ENCODE peak calls at places on chromosome 1, in six cellular contexts. One of them, this sample, is unnamed.

GRCh38 chr1:171233183-171233582 is 15.1 kb upstream of the FMO1 start:
- DNase-seq in ovary: no peak
- DNase-seq in aorta: no peak
- DNase-seq in GM23338: no peak
- DNase-seq in heart right ventricle: no peak
- DNase-seq in cardiac muscle cell: no peak
- DNase-seq in this sample: no peak

GRCh38 chr1:184520343-184520742 is 133.5 kb downstream of the C1orf21 start:
- DNase-seq in GM23338: peak; percentile 48
- DNase-seq in ovary: no peak
- DNase-seq in aorta: no peak
- DNase-seq in cardiac muscle cell: no peak
- DNase-seq in heart right ventricle: no peak
- DNase-seq in this sample: no peak

GRCh38 chr1:231691618-231692259 is 65.1 kb downstream of the DISC1 start:
- DNase-seq in cardiac muscle cell: peak; percentile 43
- DNase-seq in heart right ventricle: peak; percentile 21
- DNase-seq in GM23338: peak; percentile 78
- DNase-seq in aorta: peak; percentile 83
- DNase-seq in ovary: peak; percentile 73
- DNase-seq in this sample: no peak

GRCh38 chr1:110216844-110217444 is 6.8 kb downstream of the KCNC4 start:
- DNase-seq in heart right ventricle: no peak
- DNase-seq in aorta: no peak
- DNase-seq in ovary: no peak
- DNase-seq in GM23338: no peak
- DNase-seq in cardiac muscle cell: no peak
- DNase-seq in this sample: no peak

GRCh38 chr1:248366609-248367008 is 5.1 kb downstream of the OR2T4 start:
- DNase-seq in heart right ventricle: no peak
- DNase-seq in ovary: no peak
- DNase-seq in GM23338: no peak
- DNase-seq in aorta: no peak
- DNase-seq in cardiac muscle cell: no peak
- DNase-seq in this sample: no peak

GRCh38 chr1:22710688-22711024 is at the start of gene EPHB2:
- DNase-seq in GM23338: peak; percentile 55
- DNase-seq in ovary: no peak
- DNase-seq in heart right ventricle: no peak
- DNase-seq in cardiac muscle cell: peak; percentile 74
- DNase-seq in aorta: peak; percentile 87
- DNase-seq in this sample: no peak

GRCh38 chr1:188715566-188715965 is 1762.1 kb downstream of the BRINP3 start:
- DNase-seq in cardiac muscle cell: peak; percentile 10
- DNase-seq in heart right ventricle: no peak
- DNase-seq in GM23338: peak; percentile 54
- DNase-seq in aorta: no peak
- DNase-seq in ovary: no peak
- DNase-seq in this sample: no peak

GRCh38 chr1:28507646-28508434 is 2.0 kb downstream of the RCC1 start:
- DNase-seq in aorta: peak; percentile 17
- DNase-seq in ovary: no peak
- DNase-seq in GM23338: no peak
- DNase-seq in heart right ventricle: no peak
- DNase-seq in cardiac muscle cell: no peak
- DNase-seq in this sample: no peak

GRCh38 chr1:210901981-210902770 is 231.8 kb downstream of the KCNH1 start:
- DNase-seq in aorta: no peak
- DNase-seq in cardiac muscle cell: no peak
- DNase-seq in heart right ventricle: no peak
- DNase-seq in GM23338: no peak
- DNase-seq in ovary: no peak
- DNase-seq in this sample: no peak

GRCh38 chr1:161506336-161507223 is 1.3 kb downstream of the FCGR2A start:
- DNase-seq in GM23338: peak; percentile 35
- DNase-seq in heart right ventricle: peak; percentile 16
- DNase-seq in ovary: no peak
- DNase-seq in aorta: peak; percentile 39
- DNase-seq in cardiac muscle cell: no peak
- DNase-seq in this sample: no peak

GRCh38 chr1:201720522-201720844 is 108.5 kb upstream of the IPO9 start:
- DNase-seq in heart right ventricle: no peak
- DNase-seq in cardiac muscle cell: no peak
- DNase-seq in GM23338: no peak
- DNase-seq in ovary: no peak
- DNase-seq in aorta: no peak
- DNase-seq in this sample: no peak
- H3K4me1 ChIP-seq in heart right ventricle: peaks cover 69% of the 10 kb centered on the region
- H3K4me1 ChIP-seq in cardiac muscle cell: peaks cover 60% of the 10 kb centered on the region
- H3K4me1 ChIP-seq in GM23338: peaks cover 3% of the 10 kb centered on the region
- H3K4me1 ChIP-seq in ovary: peaks cover 40% of the 10 kb centered on the region
- H3K4me1 ChIP-seq in aorta: peaks cover 2% of the 10 kb centered on the region
- H3K4me1 ChIP-seq in this sample: no peaks in the 10 kb centered on the region

GRCh38 chr1:178609015-178609414 is 96.1 kb downstream of the TEX35 start:
- DNase-seq in aorta: no peak
- DNase-seq in ovary: no peak
- DNase-seq in cardiac muscle cell: no peak
- DNase-seq in GM23338: no peak
- DNase-seq in heart right ventricle: no peak
- DNase-seq in this sample: no peak

GRCh38 chr1:178612261-178612660 is 99.4 kb downstream of the TEX35 start:
- DNase-seq in ovary: no peak
- DNase-seq in GM23338: no peak
- DNase-seq in heart right ventricle: no peak
- DNase-seq in aorta: no peak
- DNase-seq in cardiac muscle cell: no peak
- DNase-seq in this sample: no peak

GRCh38 chr1:178606839-178607238 is 93.9 kb downstream of the TEX35 start:
- DNase-seq in ovary: no peak
- DNase-seq in aorta: no peak
- DNase-seq in cardiac muscle cell: no peak
- DNase-seq in heart right ventricle: no peak
- DNase-seq in GM23338: no peak
- DNase-seq in this sample: no peak

GRCh38 chr1:178613271-178613945 is 100.5 kb downstream of the TEX35 start:
- DNase-seq in ovary: no peak
- DNase-seq in GM23338: no peak
- DNase-seq in cardiac muscle cell: no peak
- DNase-seq in heart right ventricle: no peak
- DNase-seq in aorta: no peak
- DNase-seq in this sample: no peak

GRCh38 chr1:178607718-178608408 is 95.0 kb downstream of the TEX35 start:
- DNase-seq in aorta: no peak
- DNase-seq in GM23338: no peak
- DNase-seq in heart right ventricle: no peak
- DNase-seq in cardiac muscle cell: no peak
- DNase-seq in ovary: no peak
- DNase-seq in this sample: no peak
- H3K4me1 ChIP-seq in aorta: no peaks in the 10 kb centered on the region
- H3K4me1 ChIP-seq in GM23338: peaks cover 6% of the 10 kb centered on the region
- H3K4me1 ChIP-seq in heart right ventricle: peaks cover 9% of the 10 kb centered on the region
- H3K4me1 ChIP-seq in cardiac muscle cell: peaks cover 12% of the 10 kb centered on the region
- H3K4me1 ChIP-seq in ovary: no peaks in the 10 kb centered on the region
- H3K4me1 ChIP-seq in this sample: no peaks in the 10 kb centered on the region

DNA sequence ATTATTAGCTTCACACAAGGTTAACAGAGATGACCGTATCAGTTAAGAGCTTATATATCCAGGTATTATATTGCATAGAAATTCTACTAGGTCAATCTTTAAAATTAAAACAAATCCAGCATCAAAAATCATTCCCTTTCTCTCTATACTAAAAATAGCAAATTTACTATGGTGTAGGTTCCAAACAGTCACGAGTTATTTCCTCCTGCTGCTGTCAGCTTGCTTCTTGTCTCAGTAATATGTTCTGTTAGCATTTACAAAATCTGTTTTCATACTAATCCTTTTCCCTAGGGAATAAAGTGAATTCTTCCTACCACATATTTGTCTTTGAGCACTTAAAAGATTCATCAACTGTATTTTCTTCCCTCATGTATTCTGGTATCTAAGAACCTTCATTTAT is 2.5 kb downstream of the WDR26 start:
- DNase-seq in aorta: no peak
- DNase-seq in cardiac muscle cell: no peak
- DNase-seq in ovary: no peak
- DNase-seq in heart right ventricle: no peak
- DNase-seq in GM23338: no peak
- DNase-seq in this sample: no peak
- H3K4me1 ChIP-seq in aorta: no peaks in the 10 kb centered on the region
- H3K4me1 ChIP-seq in cardiac muscle cell: peaks cover 26% of the 10 kb centered on the region
- H3K4me1 ChIP-seq in ovary: peaks cover 6% of the 10 kb centered on the region
- H3K4me1 ChIP-seq in heart right ventricle: peaks cover 33% of the 10 kb centered on the region
- H3K4me1 ChIP-seq in GM23338: peaks cover 32% of the 10 kb centered on the region
- H3K4me1 ChIP-seq in this sample: peaks cover 25% of the 10 kb centered on the region

GRCh38 chr1:108560430-108561144 is 687 bp downstream of the EEIG2 start:
- DNase-seq in ovary: peak; percentile 22
- DNase-seq in GM23338: peak; percentile 80
- DNase-seq in heart right ventricle: peak; percentile 49
- DNase-seq in aorta: peak; percentile 83
- DNase-seq in cardiac muscle cell: peak; percentile 59
- DNase-seq in this sample: peak; percentile 41

GRCh38 chr1:108560143-108560429 is 186 bp downstream of the EEIG2 start:
- DNase-seq in ovary: peak; percentile 44
- DNase-seq in GM23338: no peak
- DNase-seq in cardiac muscle cell: no peak
- DNase-seq in aorta: no peak
- DNase-seq in heart right ventricle: no peak
- DNase-seq in this sample: no peak

GRCh38 chr1:108559215-108560142 is at the start of gene EEIG2:
- DNase-seq in cardiac muscle cell: peak; percentile 89
- DNase-seq in GM23338: peak; percentile 94
- DNase-seq in heart right ventricle: peak; percentile 87
- DNase-seq in aorta: peak; percentile 94
- DNase-seq in ovary: peak; percentile 90
- DNase-seq in this sample: peak; percentile 88

GRCh38 chr1:108561731-108562326 is 1.9 kb downstream of the EEIG2 start:
- DNase-seq in heart right ventricle: peak; percentile 23
- DNase-seq in ovary: peak; percentile 11
- DNase-seq in aorta: peak; percentile 77
- DNase-seq in GM23338: peak; percentile 90
- DNase-seq in cardiac muscle cell: peak; percentile 53
- DNase-seq in this sample: peak; percentile 62

GRCh38 chr1:108561145-108561458 is 1.2 kb downstream of the EEIG2 start:
- DNase-seq in GM23338: no peak
- DNase-seq in heart right ventricle: no peak
- DNase-seq in ovary: no peak
- DNase-seq in aorta: no peak
- DNase-seq in cardiac muscle cell: no peak
- DNase-seq in this sample: no peak
- H3K4me1 ChIP-seq in GM23338: peaks cover 39% of the 10 kb centered on the region
- H3K4me1 ChIP-seq in heart right ventricle: peaks cover 5% of the 10 kb centered on the region
- H3K4me1 ChIP-seq in ovary: peaks cover 5% of the 10 kb centered on the region
- H3K4me1 ChIP-seq in aorta: no peaks in the 10 kb centered on the region
- H3K4me1 ChIP-seq in cardiac muscle cell: peaks cover 17% of the 10 kb centered on the region
- H3K4me1 ChIP-seq in this sample: peaks cover 19% of the 10 kb centered on the region

GRCh38 chr1:168083456-168084325 is 53.0 kb downstream of the GPR161 start:
- DNase-seq in ovary: no peak
- DNase-seq in aorta: no peak
- DNase-seq in GM23338: no peak
- DNase-seq in heart right ventricle: no peak
- DNase-seq in cardiac muscle cell: no peak
- DNase-seq in this sample: no peak
- H3K4me1 ChIP-seq in ovary: peaks cover 10% of the 10 kb centered on the region
- H3K4me1 ChIP-seq in aorta: peaks cover 1% of the 10 kb centered on the region
- H3K4me1 ChIP-seq in GM23338: no peaks in the 10 kb centered on the region
- H3K4me1 ChIP-seq in heart right ventricle: peaks cover 25% of the 10 kb centered on the region
- H3K4me1 ChIP-seq in cardiac muscle cell: no peaks in the 10 kb centered on the region
- H3K4me1 ChIP-seq in this sample: no peaks in the 10 kb centered on the region

DNA sequence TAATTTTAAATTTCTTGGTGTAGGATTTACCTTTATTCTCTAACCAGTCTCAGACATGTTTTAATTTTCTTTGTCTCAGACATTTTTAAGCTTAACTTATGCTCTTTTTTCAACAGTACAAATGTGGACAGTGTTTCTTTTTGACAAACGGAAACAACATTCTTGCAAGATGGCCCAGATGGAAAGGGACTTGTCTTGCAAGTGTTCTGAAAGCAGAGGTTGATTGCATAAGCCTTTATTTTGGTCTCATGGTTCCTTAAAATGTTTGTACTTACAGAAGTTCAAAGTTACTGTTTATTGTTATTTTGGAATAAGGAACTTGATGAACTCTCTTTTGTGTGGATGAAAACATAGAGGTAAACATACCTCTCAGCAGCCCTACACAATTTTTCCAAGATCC is 22.9 kb downstream of the SMAP2 start:
- DNase-seq in aorta: no peak
- DNase-seq in cardiac muscle cell: no peak
- DNase-seq in ovary: no peak
- DNase-seq in GM23338: no peak
- DNase-seq in heart right ventricle: no peak
- DNase-seq in this sample: no peak
- H3K4me1 ChIP-seq in aorta: peaks cover 1% of the 10 kb centered on the region
- H3K4me1 ChIP-seq in cardiac muscle cell: no peaks in the 10 kb centered on the region
- H3K4me1 ChIP-seq in ovary: no peaks in the 10 kb centered on the region
- H3K4me1 ChIP-seq in GM23338: no peaks in the 10 kb centered on the region
- H3K4me1 ChIP-seq in heart right ventricle: no peaks in the 10 kb centered on the region
- H3K4me1 ChIP-seq in this sample: peaks cover 76% of the 10 kb centered on the region

GRCh38 chr1:200376521-200376920 is 33.3 kb downstream of the ZNF281 start:
- DNase-seq in aorta: no peak
- DNase-seq in GM23338: no peak
- DNase-seq in cardiac muscle cell: no peak
- DNase-seq in heart right ventricle: no peak
- DNase-seq in ovary: no peak
- DNase-seq in this sample: no peak
- H3K4me1 ChIP-seq in aorta: no peaks in the 10 kb centered on the region
- H3K4me1 ChIP-seq in GM23338: peaks cover 49% of the 10 kb centered on the region
- H3K4me1 ChIP-seq in cardiac muscle cell: peaks cover 11% of the 10 kb centered on the region
- H3K4me1 ChIP-seq in heart right ventricle: no peaks in the 10 kb centered on the region
- H3K4me1 ChIP-seq in ovary: no peaks in the 10 kb centered on the region
- H3K4me1 ChIP-seq in this sample: no peaks in the 10 kb centered on the region

GRCh38 chr1:85650645-85651044 is 57.6 kb downstream of the ZNHIT6 start:
- DNase-seq in cardiac muscle cell: no peak
- DNase-seq in aorta: no peak
- DNase-seq in ovary: no peak
- DNase-seq in GM23338: peak; percentile 73
- DNase-seq in heart right ventricle: no peak
- DNase-seq in this sample: no peak
- H3K4me1 ChIP-seq in cardiac muscle cell: no peaks in the 10 kb centered on the region
- H3K4me1 ChIP-seq in aorta: no peaks in the 10 kb centered on the region
- H3K4me1 ChIP-seq in ovary: no peaks in the 10 kb centered on the region
- H3K4me1 ChIP-seq in GM23338: peaks cover 4% of the 10 kb centered on the region
- H3K4me1 ChIP-seq in heart right ventricle: no peaks in the 10 kb centered on the region
- H3K4me1 ChIP-seq in this sample: no peaks in the 10 kb centered on the region

GRCh38 chr1:91752324-91752723 is 133.6 kb downstream of the TGFBR3 start:
- DNase-seq in heart right ventricle: no peak
- DNase-seq in cardiac muscle cell: no peak
- DNase-seq in aorta: no peak
- DNase-seq in GM23338: no peak
- DNase-seq in ovary: no peak
- DNase-seq in this sample: no peak
- H3K4me1 ChIP-seq in heart right ventricle: peaks cover 24% of the 10 kb centered on the region
- H3K4me1 ChIP-seq in cardiac muscle cell: no peaks in the 10 kb centered on the region
- H3K4me1 ChIP-seq in aorta: no peaks in the 10 kb centered on the region
- H3K4me1 ChIP-seq in GM23338: no peaks in the 10 kb centered on the region
- H3K4me1 ChIP-seq in ovary: peaks cover 25% of the 10 kb centered on the region
- H3K4me1 ChIP-seq in this sample: no peaks in the 10 kb centered on the region

This sample was measured in effector memory CD4-positive, alpha-beta T cell.